ENCODE peak calls at places on chromosome 12, in eight cellular contexts. One of them, this sample, is unnamed.

GRCh38 chr12:66537866-66538265 is 141.0 kb downstream of the GRIP1 start:
- DNase-seq in fibroblast of lung: no peak
- DNase-seq in cardiac muscle cell: no peak
- DNase-seq in CD4-positive, alpha-beta memory T cell: no peak
- DNase-seq in upper lobe of right lung: no peak
- DNase-seq in CD8-positive, alpha-beta T cell: no peak
- DNase-seq in naive thymus-derived CD4-positive, alpha-beta T cell: no peak
- DNase-seq in body of pancreas: no peak
- DNase-seq in this sample: no peak

GRCh38 chr12:109289004-109289403 is 20.1 kb downstream of the FOXN4 start:
- DNase-seq in fibroblast of lung: peak
- DNase-seq in cardiac muscle cell: no peak
- DNase-seq in CD4-positive, alpha-beta memory T cell: no peak
- DNase-seq in upper lobe of right lung: no peak
- DNase-seq in CD8-positive, alpha-beta T cell: no peak
- DNase-seq in naive thymus-derived CD4-positive, alpha-beta T cell: no peak
- DNase-seq in body of pancreas: no peak
- DNase-seq in this sample: no peak

GRCh38 chr12:120483621-120484020 is 12.3 kb upstream of the DYNLL1 start:
- DNase-seq in fibroblast of lung: no peak
- DNase-seq in cardiac muscle cell: no peak
- DNase-seq in CD4-positive, alpha-beta memory T cell: no peak
- DNase-seq in upper lobe of right lung: no peak
- DNase-seq in CD8-positive, alpha-beta T cell: no peak
- DNase-seq in naive thymus-derived CD4-positive, alpha-beta T cell: no peak
- DNase-seq in body of pancreas: no peak
- DNase-seq in this sample: no peak

GRCh38 chr12:16530268-16530865 is 75.6 kb downstream of the LMO3 start:
- DNase-seq in fibroblast of lung: no peak
- DNase-seq in cardiac muscle cell: no peak
- DNase-seq in CD4-positive, alpha-beta memory T cell: no peak
- DNase-seq in upper lobe of right lung: no peak
- DNase-seq in CD8-positive, alpha-beta T cell: no peak
- DNase-seq in naive thymus-derived CD4-positive, alpha-beta T cell: no peak
- DNase-seq in body of pancreas: no peak
- DNase-seq in this sample: no peak

GRCh38 chr12:3273409-3273853 is 196.3 kb downstream of the TSPAN9 start:
- DNase-seq in fibroblast of lung: no peak
- DNase-seq in cardiac muscle cell: no peak
- DNase-seq in CD4-positive, alpha-beta memory T cell: no peak
- DNase-seq in upper lobe of right lung: no peak
- DNase-seq in CD8-positive, alpha-beta T cell: no peak
- DNase-seq in naive thymus-derived CD4-positive, alpha-beta T cell: no peak
- DNase-seq in body of pancreas: no peak
- DNase-seq in this sample: no peak

GRCh38 chr12:125983094-125983783 is 918.0 kb downstream of the AACS start:
- DNase-seq in fibroblast of lung: no peak
- DNase-seq in cardiac muscle cell: peak
- DNase-seq in CD4-positive, alpha-beta memory T cell: no peak
- DNase-seq in upper lobe of right lung: peak
- DNase-seq in CD8-positive, alpha-beta T cell: no peak
- DNase-seq in naive thymus-derived CD4-positive, alpha-beta T cell: no peak
- DNase-seq in body of pancreas: peak
- DNase-seq in this sample: peak

GRCh38 chr12:34402899-34403705 is 380.8 kb downstream of the ALG10 start:
- DNase-seq in fibroblast of lung: no peak
- DNase-seq in cardiac muscle cell: no peak
- DNase-seq in CD4-positive, alpha-beta memory T cell: no peak
- DNase-seq in upper lobe of right lung: peak
- DNase-seq in CD8-positive, alpha-beta T cell: peak
- DNase-seq in naive thymus-derived CD4-positive, alpha-beta T cell: peak
- DNase-seq in body of pancreas: peak
- DNase-seq in this sample: no peak

GRCh38 chr12:50256761-50257160 is 26.6 kb downstream of the LIMA1 start:
- DNase-seq in fibroblast of lung: no peak
- DNase-seq in cardiac muscle cell: no peak
- DNase-seq in CD4-positive, alpha-beta memory T cell: no peak
- DNase-seq in upper lobe of right lung: no peak
- DNase-seq in CD8-positive, alpha-beta T cell: no peak
- DNase-seq in naive thymus-derived CD4-positive, alpha-beta T cell: no peak
- DNase-seq in body of pancreas: no peak
- DNase-seq in this sample: no peak

GRCh38 chr12:130710001-130710732 is 5.9 kb downstream of the RIMBP2 start:
- DNase-seq in fibroblast of lung: no peak
- DNase-seq in cardiac muscle cell: no peak
- DNase-seq in CD4-positive, alpha-beta memory T cell: no peak
- DNase-seq in upper lobe of right lung: no peak
- DNase-seq in CD8-positive, alpha-beta T cell: no peak
- DNase-seq in naive thymus-derived CD4-positive, alpha-beta T cell: no peak
- DNase-seq in body of pancreas: no peak
- DNase-seq in this sample: no peak

GRCh38 chr12:121295123-121295745 is 1.3 kb downstream of the CAMKK2 start:
- DNase-seq in fibroblast of lung: no peak
- DNase-seq in cardiac muscle cell: peak
- DNase-seq in CD4-positive, alpha-beta memory T cell: no peak
- DNase-seq in upper lobe of right lung: no peak
- DNase-seq in CD8-positive, alpha-beta T cell: no peak
- DNase-seq in naive thymus-derived CD4-positive, alpha-beta T cell: no peak
- DNase-seq in body of pancreas: no peak
- DNase-seq in this sample: no peak

GRCh38 chr12:129190827-129191226 is 337.5 kb downstream of the GLT1D1 start:
- DNase-seq in fibroblast of lung: no peak
- DNase-seq in cardiac muscle cell: peak
- DNase-seq in CD4-positive, alpha-beta memory T cell: no peak
- DNase-seq in upper lobe of right lung: no peak
- DNase-seq in CD8-positive, alpha-beta T cell: no peak
- DNase-seq in naive thymus-derived CD4-positive, alpha-beta T cell: no peak
- DNase-seq in body of pancreas: no peak
- DNase-seq in this sample: no peak

GRCh38 chr12:124700810-124701594 is 133.6 kb upstream of the NCOR2 start:
- DNase-seq in fibroblast of lung: no peak
- DNase-seq in cardiac muscle cell: peak
- DNase-seq in CD4-positive, alpha-beta memory T cell: no peak
- DNase-seq in upper lobe of right lung: peak
- DNase-seq in CD8-positive, alpha-beta T cell: no peak
- DNase-seq in naive thymus-derived CD4-positive, alpha-beta T cell: no peak
- DNase-seq in body of pancreas: peak
- DNase-seq in this sample: peak

GRCh38 chr12:121184425-121184824 is 25.5 kb upstream of the P2RX4 start:
- DNase-seq in fibroblast of lung: no peak
- DNase-seq in cardiac muscle cell: no peak
- DNase-seq in CD4-positive, alpha-beta memory T cell: no peak
- DNase-seq in upper lobe of right lung: no peak
- DNase-seq in CD8-positive, alpha-beta T cell: no peak
- DNase-seq in naive thymus-derived CD4-positive, alpha-beta T cell: no peak
- DNase-seq in body of pancreas: no peak
- DNase-seq in this sample: no peak

GRCh38 chr12:49049566-49050224 is 10.9 kb downstream of the KMT2D start:
- DNase-seq in fibroblast of lung: peak
- DNase-seq in cardiac muscle cell: no peak
- DNase-seq in CD4-positive, alpha-beta memory T cell: no peak
- DNase-seq in upper lobe of right lung: no peak
- DNase-seq in CD8-positive, alpha-beta T cell: no peak
- DNase-seq in naive thymus-derived CD4-positive, alpha-beta T cell: no peak
- DNase-seq in body of pancreas: no peak
- DNase-seq in this sample: peak

GRCh38 chr12:71558445-71558844 is 105.2 kb downstream of the ZFC3H1 start:
- DNase-seq in fibroblast of lung: no peak
- DNase-seq in cardiac muscle cell: no peak
- DNase-seq in CD4-positive, alpha-beta memory T cell: no peak
- DNase-seq in upper lobe of right lung: no peak
- DNase-seq in CD8-positive, alpha-beta T cell: no peak
- DNase-seq in naive thymus-derived CD4-positive, alpha-beta T cell: no peak
- DNase-seq in body of pancreas: no peak
- DNase-seq in this sample: peak

GRCh38 chr12:115421796-115422709 is 738.1 kb upstream of the TBX3 start:
- DNase-seq in fibroblast of lung: no peak
- DNase-seq in cardiac muscle cell: no peak
- DNase-seq in CD4-positive, alpha-beta memory T cell: no peak
- DNase-seq in upper lobe of right lung: no peak
- DNase-seq in CD8-positive, alpha-beta T cell: no peak
- DNase-seq in naive thymus-derived CD4-positive, alpha-beta T cell: no peak
- DNase-seq in body of pancreas: no peak
- DNase-seq in this sample: no peak

GRCh38 chr12:120364487-120364886 is 4.5 kb downstream of the MSI1 start:
- DNase-seq in fibroblast of lung: no peak
- DNase-seq in cardiac muscle cell: no peak
- DNase-seq in CD4-positive, alpha-beta memory T cell: no peak
- DNase-seq in upper lobe of right lung: no peak
- DNase-seq in CD8-positive, alpha-beta T cell: no peak
- DNase-seq in naive thymus-derived CD4-positive, alpha-beta T cell: no peak
- DNase-seq in body of pancreas: no peak
- DNase-seq in this sample: no peak

GRCh38 chr12:3456809-3457208 is 34.2 kb upstream of the PRMT8 start:
- DNase-seq in fibroblast of lung: no peak
- DNase-seq in cardiac muscle cell: peak
- DNase-seq in CD4-positive, alpha-beta memory T cell: no peak
- DNase-seq in upper lobe of right lung: no peak
- DNase-seq in CD8-positive, alpha-beta T cell: no peak
- DNase-seq in naive thymus-derived CD4-positive, alpha-beta T cell: no peak
- DNase-seq in body of pancreas: no peak
- DNase-seq in this sample: no peak

GRCh38 chr12:79301181-79301580 is 389.6 kb downstream of the PAWR start:
- DNase-seq in fibroblast of lung: no peak
- DNase-seq in cardiac muscle cell: no peak
- DNase-seq in CD4-positive, alpha-beta memory T cell: no peak
- DNase-seq in upper lobe of right lung: no peak
- DNase-seq in CD8-positive, alpha-beta T cell: no peak
- DNase-seq in naive thymus-derived CD4-positive, alpha-beta T cell: no peak
- DNase-seq in body of pancreas: no peak
- DNase-seq in this sample: no peak

GRCh38 chr12:6845395-6845794 is 4.7 kb downstream of the GNB3 start:
- DNase-seq in fibroblast of lung: no peak
- DNase-seq in cardiac muscle cell: no peak
- DNase-seq in CD4-positive, alpha-beta memory T cell: no peak
- DNase-seq in upper lobe of right lung: no peak
- DNase-seq in CD8-positive, alpha-beta T cell: no peak
- DNase-seq in naive thymus-derived CD4-positive, alpha-beta T cell: no peak
- DNase-seq in body of pancreas: no peak
- DNase-seq in this sample: no peak

GRCh38 chr12:41055875-41056577 is 132.1 kb upstream of the PDZRN4 start:
- DNase-seq in fibroblast of lung: no peak
- DNase-seq in cardiac muscle cell: no peak
- DNase-seq in CD4-positive, alpha-beta memory T cell: no peak
- DNase-seq in upper lobe of right lung: no peak
- DNase-seq in CD8-positive, alpha-beta T cell: no peak
- DNase-seq in naive thymus-derived CD4-positive, alpha-beta T cell: no peak
- DNase-seq in body of pancreas: no peak
- DNase-seq in this sample: no peak

GRCh38 chr12:106739815-106740552 is 34.5 kb upstream of the RIC8B start:
- DNase-seq in fibroblast of lung: peak
- DNase-seq in cardiac muscle cell: no peak
- DNase-seq in CD4-positive, alpha-beta memory T cell: no peak
- DNase-seq in upper lobe of right lung: no peak
- DNase-seq in CD8-positive, alpha-beta T cell: no peak
- DNase-seq in naive thymus-derived CD4-positive, alpha-beta T cell: no peak
- DNase-seq in body of pancreas: no peak
- DNase-seq in this sample: no peak

GRCh38 chr12:2261708-2262107 is 208.9 kb downstream of the CACNA1C start:
- DNase-seq in fibroblast of lung: no peak
- DNase-seq in cardiac muscle cell: no peak
- DNase-seq in CD4-positive, alpha-beta memory T cell: no peak
- DNase-seq in upper lobe of right lung: no peak
- DNase-seq in CD8-positive, alpha-beta T cell: no peak
- DNase-seq in naive thymus-derived CD4-positive, alpha-beta T cell: no peak
- DNase-seq in body of pancreas: no peak
- DNase-seq in this sample: no peak

GRCh38 chr12:2259368-2259767 is 206.6 kb downstream of the CACNA1C start:
- DNase-seq in fibroblast of lung: peak
- DNase-seq in cardiac muscle cell: no peak
- DNase-seq in CD4-positive, alpha-beta memory T cell: no peak
- DNase-seq in upper lobe of right lung: no peak
- DNase-seq in CD8-positive, alpha-beta T cell: no peak
- DNase-seq in naive thymus-derived CD4-positive, alpha-beta T cell: no peak
- DNase-seq in body of pancreas: no peak
- DNase-seq in this sample: no peak

GRCh38 chr12:2264622-2265306 is 212.0 kb downstream of the CACNA1C start:
- DNase-seq in fibroblast of lung: peak
- DNase-seq in cardiac muscle cell: no peak
- DNase-seq in CD4-positive, alpha-beta memory T cell: no peak
- DNase-seq in upper lobe of right lung: no peak
- DNase-seq in CD8-positive, alpha-beta T cell: no peak
- DNase-seq in naive thymus-derived CD4-positive, alpha-beta T cell: no peak
- DNase-seq in body of pancreas: peak
- DNase-seq in this sample: peak

GRCh38 chr12:2263921-2264320 is 211.1 kb downstream of the CACNA1C start:
- DNase-seq in fibroblast of lung: no peak
- DNase-seq in cardiac muscle cell: no peak
- DNase-seq in CD4-positive, alpha-beta memory T cell: no peak
- DNase-seq in upper lobe of right lung: no peak
- DNase-seq in CD8-positive, alpha-beta T cell: no peak
- DNase-seq in naive thymus-derived CD4-positive, alpha-beta T cell: no peak
- DNase-seq in body of pancreas: no peak
- DNase-seq in this sample: no peak

GRCh38 chr12:2262449-2262848 is 209.7 kb downstream of the CACNA1C start:
- DNase-seq in fibroblast of lung: no peak
- DNase-seq in cardiac muscle cell: no peak
- DNase-seq in CD4-positive, alpha-beta memory T cell: no peak
- DNase-seq in upper lobe of right lung: no peak
- DNase-seq in CD8-positive, alpha-beta T cell: no peak
- DNase-seq in naive thymus-derived CD4-positive, alpha-beta T cell: no peak
- DNase-seq in body of pancreas: no peak
- DNase-seq in this sample: no peak
- H3K4me3 ChIP-seq in fibroblast of lung: no peak
- H3K4me3 ChIP-seq in cardiac muscle cell: no peak
- H3K4me3 ChIP-seq in CD4-positive, alpha-beta memory T cell: no peak
- H3K4me3 ChIP-seq in upper lobe of right lung: no peak
- H3K4me3 ChIP-seq in CD8-positive, alpha-beta T cell: no peak
- H3K4me3 ChIP-seq in naive thymus-derived CD4-positive, alpha-beta T cell: no peak
- H3K4me3 ChIP-seq in body of pancreas: no peak
- H3K4me3 ChIP-seq in this sample: no peak

GRCh38 chr12:30823140-30823669 is 68.5 kb upstream of the CAPRIN2 start:
- DNase-seq in fibroblast of lung: no peak
- DNase-seq in cardiac muscle cell: peak
- DNase-seq in CD4-positive, alpha-beta memory T cell: peak
- DNase-seq in upper lobe of right lung: peak
- DNase-seq in CD8-positive, alpha-beta T cell: peak
- DNase-seq in naive thymus-derived CD4-positive, alpha-beta T cell: no peak
- DNase-seq in body of pancreas: peak
- DNase-seq in this sample: peak
- H3K4me3 ChIP-seq in fibroblast of lung: peak
- H3K4me3 ChIP-seq in cardiac muscle cell: no peak
- H3K4me3 ChIP-seq in CD4-positive, alpha-beta memory T cell: peak
- H3K4me3 ChIP-seq in upper lobe of right lung: peak
- H3K4me3 ChIP-seq in CD8-positive, alpha-beta T cell: peak
- H3K4me3 ChIP-seq in naive thymus-derived CD4-positive, alpha-beta T cell: peak
- H3K4me3 ChIP-seq in body of pancreas: no peak
- H3K4me3 ChIP-seq in this sample: peak

GRCh38 chr12:61490732-61491498 is 769.3 kb upstream of the USP15 start:
- DNase-seq in fibroblast of lung: no peak
- DNase-seq in cardiac muscle cell: no peak
- DNase-seq in CD4-positive, alpha-beta memory T cell: no peak
- DNase-seq in upper lobe of right lung: no peak
- DNase-seq in CD8-positive, alpha-beta T cell: no peak
- DNase-seq in naive thymus-derived CD4-positive, alpha-beta T cell: no peak
- DNase-seq in body of pancreas: no peak
- DNase-seq in this sample: no peak

GRCh38 chr12:61487728-61488127 is 772.5 kb upstream of the USP15 start:
- DNase-seq in fibroblast of lung: no peak
- DNase-seq in cardiac muscle cell: no peak
- DNase-seq in CD4-positive, alpha-beta memory T cell: no peak
- DNase-seq in upper lobe of right lung: no peak
- DNase-seq in CD8-positive, alpha-beta T cell: no peak
- DNase-seq in naive thymus-derived CD4-positive, alpha-beta T cell: no peak
- DNase-seq in body of pancreas: no peak
- DNase-seq in this sample: no peak
- H3K4me3 ChIP-seq in fibroblast of lung: no peak
- H3K4me3 ChIP-seq in cardiac muscle cell: no peak
- H3K4me3 ChIP-seq in CD4-positive, alpha-beta memory T cell: no peak
- H3K4me3 ChIP-seq in upper lobe of right lung: no peak
- H3K4me3 ChIP-seq in CD8-positive, alpha-beta T cell: no peak
- H3K4me3 ChIP-seq in naive thymus-derived CD4-positive, alpha-beta T cell: no peak
- H3K4me3 ChIP-seq in body of pancreas: no peak
- H3K4me3 ChIP-seq in this sample: no peak

GRCh38 chr12:55828357-55828756 is 1.0 kb downstream of the DNAJC14 start:
- DNase-seq in fibroblast of lung: no peak
- DNase-seq in cardiac muscle cell: no peak
- DNase-seq in CD4-positive, alpha-beta memory T cell: no peak
- DNase-seq in upper lobe of right lung: no peak
- DNase-seq in CD8-positive, alpha-beta T cell: no peak
- DNase-seq in naive thymus-derived CD4-positive, alpha-beta T cell: no peak
- DNase-seq in body of pancreas: no peak
- DNase-seq in this sample: no peak
- H3K4me3 ChIP-seq in fibroblast of lung: peak
- H3K4me3 ChIP-seq in cardiac muscle cell: no peak
- H3K4me3 ChIP-seq in CD4-positive, alpha-beta memory T cell: peak
- H3K4me3 ChIP-seq in upper lobe of right lung: peak
- H3K4me3 ChIP-seq in CD8-positive, alpha-beta T cell: no peak
- H3K4me3 ChIP-seq in naive thymus-derived CD4-positive, alpha-beta T cell: peak
- H3K4me3 ChIP-seq in body of pancreas: no peak
- H3K4me3 ChIP-seq in this sample: peak